ENCODE peak calls at places on chromosome 14, in eight cellular contexts. V, X, J, W, G, A, Y and P are unnamed samples.

GRCh38 chr14:58864751-58865519 is 227.2 kb downstream of the DACT1 start:
- DNase-seq in W (no peak), J (peak), V (no peak), Y (peak), A (peak), G (no peak), X (no peak), P (peak)

GRCh38 chr14:70934502-70935134 is 27.4 kb downstream of the PCNX1 start:
- DNase-seq in Y (peak), W (no peak), A (no peak), G (no peak), V (peak), J (peak), X (no peak), P (no peak)

GRCh38 chr14:98194821-98195220 is 1077.2 kb downstream of the BCL11B start:
- DNase-seq in A (no peak), G (no peak), W (no peak), X (no peak), J (no peak), Y (no peak), V (no peak), P (no peak)

GRCh38 chr14:71403673-71404072 is 496.4 kb downstream of the PCNX1 start:
- DNase-seq in A (peak), J (peak), Y (peak), W (no peak), G (peak), X (peak), V (peak), P (peak)

GRCh38 chr14:88166616-88167015 is 156.5 kb downstream of the KCNK10 start:
- DNase-seq in V (no peak), A (peak), J (peak), G (no peak), W (no peak), Y (peak), X (no peak), P (no peak)

GRCh38 chr14:100578552-100578951 is 8.7 kb downstream of the BEGAIN start:
- DNase-seq in J (no peak), G (no peak), W (no peak), Y (peak), X (no peak), A (no peak), V (no peak), P (no peak)

GRCh38 chr14:105492966-105493871 is 2.2 kb downstream of the TEDC1 start:
- DNase-seq in W (no peak), X (no peak), G (no peak), Y (no peak), A (no peak), J (no peak), V (no peak), P (no peak)

GRCh38 chr14:68268197-68268596 is 448.6 kb downstream of the RAD51B start:
- DNase-seq in Y (no peak), A (no peak), J (no peak), X (no peak), G (no peak), W (no peak), V (no peak), P (no peak)

GRCh38 chr14:23360496-23360895 is 4.5 kb downstream of the EFS start:
- DNase-seq in A (no peak), W (no peak), Y (no peak), G (no peak), X (no peak), V (no peak), J (no peak), P (no peak)

GRCh38 chr14:59213368-59214315 is 25.2 kb downstream of the DAAM1 start:
- DNase-seq in X (no peak), J (peak), V (no peak), W (no peak), A (peak), Y (peak), G (peak), P (peak)

GRCh38 chr14:75013290-75013689 is 10.6 kb downstream of the EIF2B2 start:
- DNase-seq in A (no peak), J (no peak), G (no peak), W (no peak), V (no peak), X (no peak), Y (peak), P (no peak)

GRCh38 chr14:22471545-22472121 is 117.4 kb downstream of the DAD1 start:
- DNase-seq in X (no peak), V (no peak), Y (peak), J (peak), W (no peak), A (peak), G (peak), P (peak)

GRCh38 chr14:100828448-100828834 is 2.5 kb downstream of the MEG3 start:
- DNase-seq in A (no peak), V (no peak), Y (no peak), J (no peak), X (no peak), G (no peak), W (no peak), P (no peak)

GRCh38 chr14:86038401-86038985 is 508.5 kb downstream of the FLRT2 start:
- DNase-seq in V (no peak), Y (peak), X (no peak), J (peak), G (peak), A (peak), W (no peak), P (no peak)

GRCh38 chr14:24418492-24418873 is 11.0 kb downstream of the CBLN3 start:
- DNase-seq in X (no peak), Y (no peak), W (no peak), A (peak), V (no peak), J (no peak), G (no peak), P (no peak)

GRCh38 chr14:103846008-103846568 is 1.3 kb downstream of the PPP1R13B start:
- DNase-seq in Y (no peak), J (no peak), G (no peak), W (no peak), X (no peak), V (no peak), A (no peak), P (no peak)

GRCh38 chr14:100994082-100994481 is 90.6 kb upstream of the RTL1 start:
- DNase-seq in Y (peak), J (no peak), X (no peak), G (peak), W (no peak), A (peak), V (no peak), P (no peak)

GRCh38 chr14:57987596-57988300 is 121.9 kb upstream of the SLC35F4 start:
- DNase-seq in V (no peak), J (no peak), Y (no peak), X (no peak), A (peak), W (no peak), G (no peak), P (no peak)

GRCh38 chr14:77883479-77884238 is 83.8 kb downstream of the ADCK1 start:
- DNase-seq in X (no peak), V (no peak), Y (no peak), G (no peak), J (no peak), W (no peak), A (no peak), P (no peak)

GRCh38 chr14:28348797-28349196 is 417.8 kb upstream of the FOXG1 start:
- DNase-seq in X (no peak), V (no peak), Y (no peak), A (no peak), W (no peak), J (no peak), G (no peak), P (no peak)

GRCh38 chr14:99215277-99215676 is 56.7 kb downstream of the BCL11B start:
- DNase-seq in G (peak), Y (peak), J (peak), V (no peak), W (no peak), X (no peak), A (no peak), P (peak)

GRCh38 chr14:39025810-39026627 is 77.0 kb downstream of the SEC23A start:
- DNase-seq in V (no peak), G (peak), Y (no peak), W (no peak), X (no peak), A (no peak), J (peak), P (no peak)

GRCh38 chr14:52029881-52030280 is 39.0 kb downstream of the NID2 start:
- DNase-seq in J (no peak), G (no peak), A (no peak), W (no peak), V (no peak), X (no peak), Y (no peak), P (no peak)